ENCODE peak calls at places on chromosome 10, in six cellular contexts. F, N, R, K, O and J are unnamed samples.

GRCh38 chr10:131871673-131872005 is 29.2 kb upstream of the PPP2R2D start:
- DNase-seq in N (no peak), O (no peak), K (no peak), F (no peak), R (no peak), J (no peak)

GRCh38 chr10:79056736-79057391 is 11.9 kb upstream of the ZMIZ1 start:
- DNase-seq in O (no peak), K (peak; percentile 63), F (peak; percentile 26), R (no peak), N (no peak), J (no peak)

GRCh38 chr10:103476046-103476768 is 2.8 kb downstream of the CALHM3 start:
- DNase-seq in K (no peak), O (no peak), R (no peak), N (no peak), F (no peak), J (no peak)

GRCh38 chr10:33193867-33194521 is 140.5 kb downstream of the NRP1 start:
- DNase-seq in K (no peak), R (no peak), O (no peak), F (no peak), N (no peak), J (no peak)

GRCh38 chr10:113216068-113216467 is 266.0 kb downstream of the TCF7L2 start:
- DNase-seq in R (no peak), K (no peak), F (no peak), N (no peak), O (no peak), J (no peak)

GRCh38 chr10:62772186-62772950 is 32.2 kb upstream of the ADO start:
- DNase-seq in N (no peak), F (no peak), O (no peak), R (no peak), K (no peak), J (no peak)

GRCh38 chr10:69045441-69046300 is 42.2 kb upstream of the SRGN start:
- DNase-seq in F (peak; percentile 48), K (no peak), N (no peak), O (no peak), R (no peak), J (no peak)

GRCh38 chr10:132624847-132625839 is 87.6 kb downstream of the INPP5A start:
- DNase-seq in R (no peak), N (no peak), O (no peak), K (peak; percentile 79), F (no peak), J (no peak)

GRCh38 chr10:52879181-52879607 is 106.6 kb upstream of the MBL2 start:
- DNase-seq in O (no peak), R (no peak), F (no peak), N (no peak), K (no peak), J (no peak)

DNA sequence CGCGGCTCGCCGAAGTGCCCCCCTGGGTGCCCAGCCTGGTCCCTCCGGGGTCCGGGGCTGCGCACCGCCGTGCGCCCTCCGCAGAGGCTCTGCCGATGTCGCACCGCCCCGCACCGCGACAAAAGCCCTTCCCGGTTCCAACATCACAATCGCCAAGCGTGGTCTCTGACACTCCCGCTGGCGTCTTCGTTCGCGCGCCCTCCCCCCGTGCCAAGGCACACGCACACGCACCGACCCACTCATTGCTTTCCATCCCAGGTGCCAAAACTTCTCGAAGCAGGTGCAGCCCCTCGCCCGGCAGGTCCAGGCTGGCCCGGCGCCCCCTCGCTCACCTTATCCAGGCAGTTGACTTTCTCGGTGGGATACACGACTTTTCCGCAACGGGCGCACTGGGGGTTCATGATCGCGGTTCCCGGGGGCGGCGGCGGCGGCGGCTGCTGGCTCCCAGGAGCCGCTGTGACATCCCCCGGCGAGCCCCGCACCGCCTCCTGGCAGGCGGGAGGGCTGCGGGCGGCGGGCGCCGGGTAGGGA is 276.4 kb upstream of the NEBL start:
- DNase-seq in O (no peak), R (no peak), K (peak; percentile 82), N (no peak), F (peak; percentile 54), J (no peak)
- TF ChIP-seq CTCF in O (no peak), R (no peak), K (no peak), N (no peak), F (no peak), J (no peak)

GRCh38 chr10:43156590-43157340 is 18.5 kb downstream of the CSGALNACT2 start:
- DNase-seq in F (no peak), N (no peak), K (no peak), O (no peak), R (no peak), J (no peak)
- TF ChIP-seq CTCF in F (no peak), N (no peak), K (no peak), O (no peak), R (no peak), J (no peak)

DNA sequence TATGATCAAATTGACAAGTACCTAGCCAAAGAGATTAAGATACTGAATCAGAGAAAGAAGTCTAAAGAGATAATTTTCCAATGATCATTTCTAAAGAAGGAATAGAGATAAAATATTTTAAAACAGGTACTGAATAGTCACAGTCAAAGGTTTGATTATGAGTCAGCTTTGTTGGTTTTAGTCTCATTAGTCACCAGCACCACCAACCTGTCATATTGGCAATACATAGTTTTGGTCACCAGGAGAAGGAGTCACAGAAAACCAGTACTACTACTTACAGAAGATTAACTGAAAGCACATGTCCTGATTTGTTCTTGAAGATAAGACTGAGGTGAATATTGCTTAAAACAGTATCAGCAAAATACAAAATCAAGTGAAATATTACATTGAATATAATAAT is 34.6 kb downstream of the ZEB1 start:
- DNase-seq in K (no peak), N (no peak), O (peak; percentile 44), R (no peak), F (no peak), J (no peak)
- TF ChIP-seq CTCF in K (no peak), N (no peak), O (no peak), R (no peak), F (no peak), J (peak; percentile 17)

GRCh38 chr10:11959966-11960365 is 82.6 kb downstream of the UPF2 start:
- DNase-seq in K (no peak), F (no peak), N (no peak), O (no peak), R (no peak), J (no peak)
- TF ChIP-seq CTCF in K (no peak), F (no peak), N (no peak), O (no peak), R (no peak), J (peak; percentile 21)

DNA sequence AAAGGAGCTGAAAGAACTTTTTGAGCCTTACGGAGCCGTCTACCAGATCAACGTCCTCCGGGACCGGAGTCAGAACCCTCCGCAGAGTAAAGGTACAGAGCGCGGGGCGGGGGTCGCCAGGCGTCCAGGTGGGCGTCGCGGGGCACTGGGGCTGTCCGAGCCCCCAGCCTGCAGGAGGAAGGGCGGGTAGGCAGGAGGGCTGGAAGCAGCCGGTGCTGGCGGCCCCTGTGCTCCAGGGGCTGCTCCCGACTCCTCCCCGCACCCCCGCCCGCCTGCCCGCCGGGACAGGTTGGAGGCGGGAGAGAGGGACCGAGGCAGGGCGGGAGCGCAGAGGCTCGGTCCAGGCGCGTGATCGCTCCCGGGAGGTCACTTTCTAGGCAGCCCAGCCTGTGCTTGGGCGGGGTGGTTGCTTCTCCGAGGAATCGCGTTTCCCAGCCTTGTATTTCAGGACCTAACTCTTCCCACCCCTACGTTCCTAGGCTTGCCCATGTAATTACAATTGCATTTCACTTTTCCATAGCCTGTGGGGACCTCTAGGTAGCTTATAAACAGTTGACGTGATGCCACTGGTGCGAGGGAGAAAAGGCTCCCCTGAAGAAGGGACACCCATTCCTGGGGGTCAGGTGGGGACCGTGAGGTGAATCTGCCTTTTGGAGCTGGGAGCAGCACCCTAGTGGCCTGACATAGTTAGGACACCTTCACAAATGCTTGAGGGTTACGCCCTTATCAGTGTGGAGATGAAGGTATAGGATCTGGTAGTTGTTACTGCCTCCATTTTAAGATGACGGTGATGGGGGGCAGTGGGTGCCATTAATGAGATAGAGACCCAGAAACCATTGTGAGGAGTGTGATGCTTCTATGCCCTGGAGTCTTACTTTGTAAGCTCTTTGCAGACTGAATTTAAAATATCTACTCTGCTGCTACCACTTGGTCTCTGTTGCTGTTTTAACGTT is 148.2 kb downstream of the CELF2 start:
- DNase-seq in K (peak; percentile 94), F (peak; percentile 63), O (no peak), R (no peak), N (peak; percentile 43), J (no peak)
- TF ChIP-seq CTCF in K (no peak), F (peak; percentile 40), O (peak; percentile 64), R (peak; percentile 58), N (no peak), J (no peak)

DNA sequence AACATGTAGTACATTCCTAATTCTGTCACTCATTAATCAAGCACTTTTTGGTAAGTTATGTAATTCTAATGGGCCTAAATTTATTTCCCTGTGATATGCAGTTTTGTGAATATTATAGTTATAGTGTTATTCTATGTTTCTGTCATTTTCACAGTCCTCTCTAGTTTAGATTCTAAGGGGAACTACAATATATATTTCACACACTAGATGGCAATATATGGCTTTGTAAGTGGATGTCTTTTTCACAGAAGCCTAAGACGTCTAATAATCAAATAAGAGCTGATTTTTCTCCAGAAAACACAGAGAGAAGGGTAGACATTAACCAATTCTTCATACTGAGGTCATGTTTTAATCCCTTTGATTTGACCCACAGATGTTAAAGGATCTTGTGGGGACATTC is 18.0 kb downstream of the RNLS start:
- DNase-seq in F (no peak), O (peak; percentile 19), N (no peak), K (no peak), R (no peak), J (no peak)
- TF ChIP-seq CTCF in F (peak; percentile 43), O (peak; percentile 7), N (no peak), K (no peak), R (peak; percentile 29), J (peak; percentile 45)

DNA sequence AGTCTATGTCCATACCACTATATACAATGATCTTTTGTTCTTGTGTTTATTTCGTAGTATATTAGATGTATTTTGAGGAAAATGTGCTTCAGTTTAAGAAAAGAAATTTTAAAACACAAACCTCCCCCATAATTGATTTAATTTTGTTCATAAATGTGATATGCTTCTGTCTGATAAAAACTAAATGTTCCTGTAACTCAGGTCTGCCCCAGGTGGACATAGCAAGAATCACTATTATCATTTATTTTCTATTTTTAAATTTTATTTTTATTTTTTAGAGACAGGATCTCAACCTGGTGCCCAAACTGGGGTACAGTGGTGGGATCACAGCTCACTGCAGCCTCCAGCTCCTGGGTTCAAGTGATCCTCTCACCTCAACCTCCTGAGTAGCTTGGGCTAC is 43.2 kb downstream of the BEND7 start:
- DNase-seq in F (no peak), N (no peak), R (no peak), K (no peak), O (no peak), J (no peak)
- TF ChIP-seq CTCF in F (no peak), N (no peak), R (peak; percentile 29), K (no peak), O (peak; percentile 37), J (peak; percentile 11)

GRCh38 chr10:100890696-100891271 is 22.0 kb upstream of the SLF2 start:
- DNase-seq in N (no peak), F (no peak), O (peak; percentile 97), K (peak; percentile 49), R (peak; percentile 66), J (no peak)

GRCh38 chr10:100887761-100888296 is 24.9 kb upstream of the SLF2 start:
- DNase-seq in K (peak; percentile 57), N (no peak), O (no peak), R (no peak), F (no peak), J (no peak)

GRCh38 chr10:100890141-100890695 is 22.5 kb upstream of the SLF2 start:
- DNase-seq in N (no peak), K (peak; percentile 32), R (no peak), O (no peak), F (no peak), J (no peak)

GRCh38 chr10:100889546-100889945 is 23.2 kb upstream of the SLF2 start:
- DNase-seq in N (no peak), K (no peak), R (no peak), O (no peak), F (no peak), J (no peak)

GRCh38 chr10:100888957-100889356 is 23.8 kb upstream of the SLF2 start:
- DNase-seq in F (no peak), K (peak; percentile 37), O (no peak), R (no peak), N (no peak), J (no peak)
- TF ChIP-seq CTCF in F (no peak), K (no peak), O (no peak), R (no peak), N (no peak), J (peak; percentile 16)